ENCODE peak calls at places on chromosomes 1 and 21, in six cellular contexts. One of them, this sample, is unnamed.
A peak's percentile ranks its signal among the peaks of the same experiment; 100 is the strongest.

GRCh38 chr1:7366955-7367665 is 404.0 kb upstream of the VAMP3 start:
- DNase-seq in T-helper 2 cell: no peak
- DNase-seq in PC-3: no peak
- DNase-seq in nucleus accumbens: no peak
- DNase-seq in IMR-90: no peak
- DNase-seq in adipocyte: no peak
- DNase-seq in this sample: no peak

GRCh38 chr1:19648689-19649088 is 4.6 kb downstream of the NBL1 start:
- DNase-seq in T-helper 2 cell: no peak
- DNase-seq in PC-3: peak; percentile 51
- DNase-seq in nucleus accumbens: no peak
- DNase-seq in IMR-90: no peak
- DNase-seq in adipocyte: peak; percentile 26
- DNase-seq in this sample: no peak

GRCh38 chr1:197671920-197672319 is 103.4 kb downstream of the DENND1B start:
- DNase-seq in T-helper 2 cell: no peak
- DNase-seq in PC-3: no peak
- DNase-seq in nucleus accumbens: no peak
- DNase-seq in IMR-90: no peak
- DNase-seq in adipocyte: no peak
- DNase-seq in this sample: no peak

GRCh38 chr1:147214842-147215539 is 10.1 kb downstream of the FMO5 start:
- DNase-seq in T-helper 2 cell: no peak
- DNase-seq in PC-3: no peak
- DNase-seq in nucleus accumbens: no peak
- DNase-seq in IMR-90: no peak
- DNase-seq in adipocyte: peak; percentile 26
- DNase-seq in this sample: peak; percentile 27

GRCh38 chr21:40179167-40179566 is 311.9 kb downstream of the PCP4 start:
- DNase-seq in T-helper 2 cell: no peak
- DNase-seq in PC-3: no peak
- DNase-seq in nucleus accumbens: no peak
- DNase-seq in IMR-90: no peak
- DNase-seq in adipocyte: no peak
- DNase-seq in this sample: no peak

GRCh38 chr21:37357691-37358090 is 8.9 kb upstream of the DYRK1A start:
- DNase-seq in T-helper 2 cell: no peak
- DNase-seq in PC-3: peak; percentile 85
- DNase-seq in nucleus accumbens: no peak
- DNase-seq in IMR-90: no peak
- DNase-seq in adipocyte: no peak
- DNase-seq in this sample: no peak

GRCh38 chr1:177340601-177341067 is 169.9 kb downstream of the BRINP2 start:
- DNase-seq in T-helper 2 cell: no peak
- DNase-seq in PC-3: no peak
- DNase-seq in nucleus accumbens: no peak
- DNase-seq in IMR-90: no peak
- DNase-seq in adipocyte: no peak
- DNase-seq in this sample: no peak

GRCh38 chr1:111234866-111235265 is 7.4 kb downstream of the CHI3L2 start:
- DNase-seq in T-helper 2 cell: no peak
- DNase-seq in PC-3: peak; percentile 84
- DNase-seq in nucleus accumbens: no peak
- DNase-seq in IMR-90: peak; percentile 70
- DNase-seq in adipocyte: peak; percentile 50
- DNase-seq in this sample: peak; percentile 61

GRCh38 chr1:37393173-37393572 is 81.2 kb upstream of the ZC3H12A start:
- DNase-seq in T-helper 2 cell: no peak
- DNase-seq in PC-3: no peak
- DNase-seq in nucleus accumbens: no peak
- DNase-seq in IMR-90: no peak
- DNase-seq in adipocyte: no peak
- DNase-seq in this sample: no peak

GRCh38 chr1:91032349-91032748 is 10.5 kb upstream of the ZNF644 start:
- DNase-seq in T-helper 2 cell: no peak
- DNase-seq in PC-3: no peak
- DNase-seq in nucleus accumbens: no peak
- DNase-seq in IMR-90: no peak
- DNase-seq in adipocyte: no peak
- DNase-seq in this sample: no peak

This sample was measured in EH.